ENCODE peak calls at places on chromosome 4, in six cellular contexts. One of them, this sample, is unnamed.
A peak's percentile ranks its signal among the peaks of the same experiment; 100 is the strongest.

GRCh38 chr4:25069014-25069413 is 38.3 kb upstream of the LGI2 start:
- DNase-seq in suprapubic skin: no peak
- DNase-seq in right lobe of liver: no peak
- DNase-seq in mesothelial cell of epicardium: no peak
- DNase-seq in ascending aorta: no peak
- DNase-seq in upper lobe of left lung: no peak
- DNase-seq in this sample: no peak

GRCh38 chr4:168923526-168924194 is 86.4 kb downstream of the CBR4 start:
- DNase-seq in suprapubic skin: no peak
- DNase-seq in right lobe of liver: peak; percentile 73
- DNase-seq in mesothelial cell of epicardium: no peak
- DNase-seq in ascending aorta: no peak
- DNase-seq in upper lobe of left lung: no peak
- DNase-seq in this sample: no peak

GRCh38 chr4:124633285-124633941 is 79.1 kb downstream of the ANKRD50 start:
- DNase-seq in suprapubic skin: no peak
- DNase-seq in right lobe of liver: no peak
- DNase-seq in mesothelial cell of epicardium: no peak
- DNase-seq in ascending aorta: no peak
- DNase-seq in upper lobe of left lung: no peak
- DNase-seq in this sample: no peak

GRCh38 chr4:99790796-99791617 is 25.6 kb upstream of the DAPP1 start:
- DNase-seq in suprapubic skin: no peak
- DNase-seq in right lobe of liver: no peak
- DNase-seq in mesothelial cell of epicardium: no peak
- DNase-seq in ascending aorta: no peak
- DNase-seq in upper lobe of left lung: no peak
- DNase-seq in this sample: no peak

GRCh38 chr4:144666539-144667175 is 20.7 kb downstream of the HHIP start:
- DNase-seq in suprapubic skin: no peak
- DNase-seq in right lobe of liver: no peak
- DNase-seq in mesothelial cell of epicardium: no peak
- DNase-seq in ascending aorta: no peak
- DNase-seq in upper lobe of left lung: no peak
- DNase-seq in this sample: no peak

GRCh38 chr4:112321768-112322684 is 24.9 kb downstream of the ALPK1 start:
- DNase-seq in suprapubic skin: peak; percentile 66
- DNase-seq in right lobe of liver: peak; percentile 65
- DNase-seq in mesothelial cell of epicardium: peak; percentile 65
- DNase-seq in ascending aorta: peak; percentile 85
- DNase-seq in upper lobe of left lung: no peak
- DNase-seq in this sample: peak; percentile 90

GRCh38 chr4:39337841-39338240 is 28.3 kb downstream of the RFC1 start:
- DNase-seq in suprapubic skin: no peak
- DNase-seq in right lobe of liver: no peak
- DNase-seq in mesothelial cell of epicardium: no peak
- DNase-seq in ascending aorta: no peak
- DNase-seq in upper lobe of left lung: no peak
- DNase-seq in this sample: no peak

GRCh38 chr4:54100607-54101189 is 735 bp downstream of the GSX2 start:
- DNase-seq in suprapubic skin: no peak
- DNase-seq in right lobe of liver: no peak
- DNase-seq in mesothelial cell of epicardium: no peak
- DNase-seq in ascending aorta: no peak
- DNase-seq in upper lobe of left lung: peak; percentile 85
- DNase-seq in this sample: no peak

GRCh38 chr4:909821-910220 is 22.3 kb downstream of the GAK start:
- DNase-seq in suprapubic skin: no peak
- DNase-seq in right lobe of liver: no peak
- DNase-seq in mesothelial cell of epicardium: no peak
- DNase-seq in ascending aorta: no peak
- DNase-seq in upper lobe of left lung: peak; percentile 59
- DNase-seq in this sample: no peak

GRCh38 chr4:21320034-21320433 is 619.8 kb downstream of the PACRGL start:
- DNase-seq in suprapubic skin: no peak
- DNase-seq in right lobe of liver: no peak
- DNase-seq in mesothelial cell of epicardium: no peak
- DNase-seq in ascending aorta: no peak
- DNase-seq in upper lobe of left lung: no peak
- DNase-seq in this sample: no peak

GRCh38 chr4:169333265-169333664 is 62.5 kb upstream of the SH3RF1 start:
- DNase-seq in suprapubic skin: no peak
- DNase-seq in right lobe of liver: peak; percentile 85
- DNase-seq in mesothelial cell of epicardium: no peak
- DNase-seq in ascending aorta: no peak
- DNase-seq in upper lobe of left lung: no peak
- DNase-seq in this sample: no peak

GRCh38 chr4:43846111-43846587 is 602.5 kb downstream of the KCTD8 start:
- DNase-seq in suprapubic skin: no peak
- DNase-seq in right lobe of liver: no peak
- DNase-seq in mesothelial cell of epicardium: no peak
- DNase-seq in ascending aorta: no peak
- DNase-seq in upper lobe of left lung: peak; percentile 69
- DNase-seq in this sample: no peak

GRCh38 chr4:7050481-7051143 is 7.4 kb downstream of the TADA2B start:
- DNase-seq in suprapubic skin: no peak
- DNase-seq in right lobe of liver: peak; percentile 83
- DNase-seq in mesothelial cell of epicardium: no peak
- DNase-seq in ascending aorta: no peak
- DNase-seq in upper lobe of left lung: no peak
- DNase-seq in this sample: no peak

GRCh38 chr4:11635336-11635735 is 206.6 kb upstream of the HS3ST1 start:
- DNase-seq in suprapubic skin: no peak
- DNase-seq in right lobe of liver: no peak
- DNase-seq in mesothelial cell of epicardium: no peak
- DNase-seq in ascending aorta: no peak
- DNase-seq in upper lobe of left lung: no peak
- DNase-seq in this sample: no peak

DNA sequence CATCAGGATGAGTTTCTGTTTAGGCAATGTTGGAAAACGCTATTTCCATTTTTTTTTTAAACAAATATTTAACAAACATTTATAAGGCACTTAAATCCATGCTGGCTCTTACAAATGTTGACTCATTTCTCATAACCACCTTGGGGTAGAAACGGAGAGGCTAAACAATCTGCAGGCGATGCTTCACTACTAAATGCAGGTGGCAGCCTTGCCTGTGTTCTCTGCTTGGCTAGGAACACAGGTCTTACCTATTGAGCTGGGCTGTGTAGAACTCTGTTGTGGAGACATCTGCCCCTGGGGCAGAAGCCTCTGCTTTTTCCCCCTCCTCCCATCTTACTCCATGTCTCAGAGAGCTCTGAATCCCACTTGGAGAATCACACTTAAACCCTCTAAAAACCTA is 1.4 kb upstream of the CXCL1 start:
- DNase-seq in suprapubic skin: no peak
- DNase-seq in right lobe of liver: no peak
- DNase-seq in mesothelial cell of epicardium: no peak
- DNase-seq in ascending aorta: no peak
- DNase-seq in upper lobe of left lung: no peak
- DNase-seq in this sample: no peak
- TF ChIP-seq CTCF in suprapubic skin: no peak
- TF ChIP-seq CTCF in right lobe of liver: no peak
- TF ChIP-seq CTCF in mesothelial cell of epicardium: no peak
- TF ChIP-seq CTCF in ascending aorta: no peak
- TF ChIP-seq CTCF in upper lobe of left lung: no peak
- TF ChIP-seq CTCF in this sample: no peak

DNA sequence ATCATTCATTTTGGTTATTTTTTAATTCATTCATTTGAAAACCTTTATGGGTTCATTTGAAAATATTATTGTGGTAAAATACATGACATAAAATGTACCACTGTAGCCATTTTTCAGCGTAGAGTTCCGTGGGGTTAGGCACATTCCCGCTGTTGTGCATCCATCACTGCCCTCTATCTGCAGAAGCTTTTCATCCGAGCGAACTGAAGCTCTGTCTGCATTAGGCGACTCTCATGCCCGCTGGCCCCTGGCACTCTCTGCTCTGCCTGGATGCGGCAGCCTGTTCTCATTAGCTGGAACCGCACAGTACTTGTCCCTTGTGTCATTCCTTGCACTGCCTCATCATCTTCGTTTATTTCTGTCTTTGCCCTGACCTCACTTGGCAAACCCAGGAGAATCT is 17.5 kb downstream of the CFAP99 start:
- DNase-seq in suprapubic skin: no peak
- DNase-seq in right lobe of liver: no peak
- DNase-seq in mesothelial cell of epicardium: no peak
- DNase-seq in ascending aorta: no peak
- DNase-seq in upper lobe of left lung: no peak
- DNase-seq in this sample: no peak
- TF ChIP-seq CTCF in suprapubic skin: no peak
- TF ChIP-seq CTCF in right lobe of liver: no peak
- TF ChIP-seq CTCF in mesothelial cell of epicardium: no peak
- TF ChIP-seq CTCF in ascending aorta: no peak
- TF ChIP-seq CTCF in upper lobe of left lung: no peak
- TF ChIP-seq CTCF in this sample: no peak

GRCh38 chr4:27668001-27668400 is 807.4 kb downstream of the STIM2 start:
- DNase-seq in suprapubic skin: no peak
- DNase-seq in right lobe of liver: no peak
- DNase-seq in mesothelial cell of epicardium: no peak
- DNase-seq in ascending aorta: no peak
- DNase-seq in upper lobe of left lung: no peak
- DNase-seq in this sample: no peak
- TF ChIP-seq CTCF in suprapubic skin: no peak
- TF ChIP-seq CTCF in right lobe of liver: no peak
- TF ChIP-seq CTCF in mesothelial cell of epicardium: no peak
- TF ChIP-seq CTCF in ascending aorta: no peak
- TF ChIP-seq CTCF in upper lobe of left lung: no peak
- TF ChIP-seq CTCF in this sample: no peak

GRCh38 chr4:154740462-154740861 is 3.3 kb upstream of the LRAT start:
- DNase-seq in suprapubic skin: no peak
- DNase-seq in right lobe of liver: no peak
- DNase-seq in mesothelial cell of epicardium: no peak
- DNase-seq in ascending aorta: no peak
- DNase-seq in upper lobe of left lung: peak; percentile 49
- DNase-seq in this sample: no peak

GRCh38 chr4:154744341-154744948 is 645 bp downstream of the LRAT start:
- DNase-seq in suprapubic skin: no peak
- DNase-seq in right lobe of liver: no peak
- DNase-seq in mesothelial cell of epicardium: no peak
- DNase-seq in ascending aorta: no peak
- DNase-seq in upper lobe of left lung: no peak
- DNase-seq in this sample: no peak

GRCh38 chr4:154741877-154742851 is 1.6 kb upstream of the LRAT start:
- DNase-seq in suprapubic skin: no peak
- DNase-seq in right lobe of liver: no peak
- DNase-seq in mesothelial cell of epicardium: no peak
- DNase-seq in ascending aorta: no peak
- DNase-seq in upper lobe of left lung: peak; percentile 73
- DNase-seq in this sample: no peak

GRCh38 chr4:154741131-154741530 is 2.7 kb upstream of the LRAT start:
- DNase-seq in suprapubic skin: no peak
- DNase-seq in right lobe of liver: no peak
- DNase-seq in mesothelial cell of epicardium: no peak
- DNase-seq in ascending aorta: no peak
- DNase-seq in upper lobe of left lung: no peak
- DNase-seq in this sample: no peak

GRCh38 chr4:154743683-154744340 is at the start of gene LRAT:
- DNase-seq in suprapubic skin: no peak
- DNase-seq in right lobe of liver: peak; percentile 59
- DNase-seq in mesothelial cell of epicardium: peak; percentile 78
- DNase-seq in ascending aorta: peak; percentile 71
- DNase-seq in upper lobe of left lung: peak; percentile 91
- DNase-seq in this sample: no peak
- TF ChIP-seq CTCF in suprapubic skin: no peak
- TF ChIP-seq CTCF in right lobe of liver: no peak
- TF ChIP-seq CTCF in mesothelial cell of epicardium: peak; percentile 21
- TF ChIP-seq CTCF in ascending aorta: no peak
- TF ChIP-seq CTCF in upper lobe of left lung: peak; percentile 34
- TF ChIP-seq CTCF in this sample: no peak

GRCh38 chr4:107579099-107579498 is 140.9 kb downstream of the PAPSS1 start:
- DNase-seq in suprapubic skin: no peak
- DNase-seq in right lobe of liver: no peak
- DNase-seq in mesothelial cell of epicardium: no peak
- DNase-seq in ascending aorta: no peak
- DNase-seq in upper lobe of left lung: peak; percentile 26
- DNase-seq in this sample: no peak
- TF ChIP-seq CTCF in suprapubic skin: no peak
- TF ChIP-seq CTCF in right lobe of liver: no peak
- TF ChIP-seq CTCF in mesothelial cell of epicardium: no peak
- TF ChIP-seq CTCF in ascending aorta: no peak
- TF ChIP-seq CTCF in upper lobe of left lung: no peak
- TF ChIP-seq CTCF in this sample: no peak

DNA sequence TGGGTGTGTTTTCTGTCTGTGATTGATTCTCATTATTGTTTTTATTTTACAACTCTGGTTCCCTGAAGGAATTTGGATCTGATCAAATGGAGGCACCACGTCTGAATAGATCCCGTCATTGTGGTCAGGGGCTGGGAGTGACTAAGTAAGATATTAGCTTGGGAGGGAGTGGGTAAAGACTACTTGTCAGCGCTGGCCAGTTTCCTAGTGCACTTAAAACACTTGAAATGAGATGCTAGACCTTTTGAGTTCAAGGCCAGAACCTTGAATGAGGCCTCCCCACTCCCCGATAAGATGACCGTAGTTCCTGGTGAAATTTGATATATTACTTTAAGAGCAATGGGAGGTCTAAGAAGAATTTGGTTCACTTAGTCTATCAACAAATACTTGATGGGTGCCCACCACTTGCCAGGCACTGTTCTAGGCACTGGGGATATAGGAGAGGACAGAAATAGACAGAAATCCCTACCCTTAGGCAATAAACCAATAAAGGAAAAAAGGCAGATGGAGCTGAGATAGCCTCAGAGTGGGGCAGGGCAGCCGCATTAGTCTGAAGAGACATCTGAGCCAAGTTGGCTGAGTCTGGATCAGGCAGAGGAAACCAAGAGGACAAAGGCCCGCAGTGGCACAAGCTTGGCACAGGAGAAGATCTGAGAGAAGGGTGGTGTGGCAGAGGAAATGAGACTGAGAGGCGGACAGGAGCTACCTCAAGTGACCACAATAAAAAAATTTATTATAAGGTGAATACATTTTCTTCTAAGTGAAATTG is 11.8 kb downstream of the FAM184B start:
- DNase-seq in suprapubic skin: no peak
- DNase-seq in right lobe of liver: no peak
- DNase-seq in mesothelial cell of epicardium: no peak
- DNase-seq in ascending aorta: no peak
- DNase-seq in upper lobe of left lung: no peak
- DNase-seq in this sample: no peak
- TF ChIP-seq CTCF in suprapubic skin: no peak
- TF ChIP-seq CTCF in right lobe of liver: no peak
- TF ChIP-seq CTCF in mesothelial cell of epicardium: no peak
- TF ChIP-seq CTCF in ascending aorta: no peak
- TF ChIP-seq CTCF in upper lobe of left lung: no peak
- TF ChIP-seq CTCF in this sample: no peak

This sample was measured in omental fat pad.